ENCODE peak calls at places on chromosomes 4 and X, in five cellular contexts. G, P, H, D and E are unnamed samples. For H3K4me1, the result is how much of the 10 kb centered on the place peaks cover.

GRCh38 chrX:143854006-143854405 is 29.9 kb upstream of the UBE2NL start:
- DNase-seq in G (no peak), D (no peak), H (no peak), P (no peak), E (no peak)

GRCh38 chrX:155046129-155046810 is 19.6 kb downstream of the FUNDC2 start:
- DNase-seq in G (no peak), D (no peak), P (no peak), H (no peak), E (no peak)

GRCh38 chr4:20916106-20916505 is 215.8 kb downstream of the PACRGL start:
- DNase-seq in D (no peak), H (no peak), P (no peak), G (peak), E (no peak)

GRCh38 chrX:153443476-153444332 is 2.2 kb downstream of the TREX2 start:
- DNase-seq in G (no peak), D (no peak), H (no peak), P (no peak), E (no peak)

GRCh38 chr4:76803522-76803921 is 94.4 kb downstream of the SOWAHB start:
- DNase-seq in P (no peak), H (no peak), G (no peak), D (no peak), E (no peak)

GRCh38 chr4:86233090-86233489 is 126.8 kb downstream of the MAPK10 start:
- DNase-seq in G (no peak), D (no peak), P (no peak), H (no peak), E (no peak)

GRCh38 chrX:24498181-24498580 is 33.1 kb downstream of the PDK3 start:
- DNase-seq in D (no peak), P (peak), H (peak), G (peak), E (peak)

GRCh38 chr4:142719854-142720541 is 126.1 kb downstream of the INPP4B start:
- DNase-seq in G (no peak), D (no peak), H (no peak), P (no peak), E (no peak)

GRCh38 chr4:112726041-112726440 is 89.1 kb downstream of the LARP7 start:
- DNase-seq in D (no peak), G (no peak), P (no peak), H (no peak), E (no peak)

GRCh38 chr4:107034982-107035710 is 967 bp downstream of the DKK2 start:
- DNase-seq in H (peak), P (no peak), G (peak), D (no peak), E (no peak)

GRCh38 chr4:141571793-141572192 is 64.6 kb upstream of the IL15 start:
- DNase-seq in H (no peak), P (no peak), G (no peak), D (no peak), E (no peak)

GRCh38 chr4:176443646-176444409 is 124.1 kb downstream of the SPCS3 start:
- DNase-seq in P (no peak), G (no peak), H (no peak), D (no peak), E (no peak)

GRCh38 chr4:140254656-140255299 is 100.8 kb upstream of the MAML3 start:
- DNase-seq in D (no peak), P (no peak), G (no peak), H (no peak), E (no peak)

GRCh38 chrX:47297874-47298273 is 65.1 kb downstream of the USP11 start:
- DNase-seq in P (no peak), D (no peak), G (no peak), H (no peak), E (no peak)

GRCh38 chr4:25991296-25991695 is 77.3 kb downstream of the SMIM20 start:
- DNase-seq in D (no peak), H (no peak), G (no peak), P (no peak), E (peak)

GRCh38 chr4:172927096-172927495 is 241.5 kb upstream of the GALNT7 start:
- DNase-seq in P (no peak), H (no peak), D (no peak), G (peak), E (no peak)

GRCh38 chr4:15735531-15735930 is 32.7 kb downstream of the BST1 start:
- DNase-seq in D (no peak), H (no peak), P (no peak), G (no peak), E (no peak)

GRCh38 chr4:182738283-182739047 is 178.7 kb downstream of the DCTD start:
- DNase-seq in H (no peak), G (no peak), P (no peak), D (no peak), E (no peak)

DNA sequence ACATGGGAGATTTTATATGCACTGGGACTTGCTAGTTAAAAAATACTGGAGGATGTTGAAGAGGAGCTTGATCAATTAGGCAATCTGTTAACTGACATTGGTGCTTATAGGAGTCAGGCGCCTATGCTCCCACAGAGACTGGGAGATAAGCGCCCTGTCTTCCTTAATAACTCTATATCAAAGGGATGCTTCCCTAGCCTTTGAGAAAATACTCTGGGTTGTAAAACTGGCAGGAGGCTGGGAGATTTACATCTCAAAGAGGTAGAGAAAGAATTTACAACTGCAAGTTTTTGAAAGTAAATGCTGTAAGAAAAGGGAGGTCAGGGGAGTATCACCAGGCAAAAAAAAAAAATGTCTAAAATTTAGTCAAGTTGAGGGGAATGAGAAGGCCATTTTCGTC is 325.4 kb downstream of the PCDH10 start:
- DNase-seq in D (no peak), G (no peak), H (no peak), P (no peak), E (peak)
- H3K4me3 ChIP-seq in D (no peak), G (no peak), H (no peak), P (no peak), E (no peak)

GRCh38 chr4:8593268-8594096 is 917 bp downstream of the CPZ start:
- DNase-seq in P (no peak), D (no peak), H (no peak), G (no peak), E (no peak)
- H3K4me1 ChIP-seq in P (under half), D (under half), H (under half), G (under half), E (under half)

DNA sequence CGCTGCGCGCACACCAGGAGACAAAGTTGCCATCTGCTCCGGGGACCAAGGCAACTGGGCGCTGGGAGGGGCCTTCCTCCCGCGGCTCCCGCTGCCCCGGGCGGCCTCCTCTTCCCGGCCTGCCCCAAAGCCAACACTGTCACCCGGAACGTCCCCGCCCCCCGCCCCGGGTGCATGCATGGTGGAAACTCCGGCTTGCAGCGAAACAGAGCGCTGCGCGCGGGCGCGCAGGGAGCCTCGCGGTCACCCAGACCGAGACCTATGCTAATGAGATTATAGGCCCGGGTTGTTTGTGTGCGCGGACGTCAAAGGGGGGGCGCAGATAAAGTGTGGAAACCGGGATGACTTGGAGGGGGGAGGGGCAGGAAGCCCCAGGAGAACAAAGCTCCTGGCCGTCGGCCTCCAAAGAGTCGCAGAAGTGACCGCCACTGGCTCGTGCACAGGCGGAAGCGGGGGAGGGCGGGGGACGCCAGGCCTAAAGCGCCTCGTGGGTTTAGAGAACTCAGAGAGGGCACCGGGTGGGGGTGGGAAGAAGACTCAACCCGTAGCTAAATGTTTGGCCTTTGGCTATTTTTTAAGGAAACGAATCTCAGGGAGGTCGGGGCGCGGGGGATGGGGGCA is 88.8 kb downstream of the BCOR start:
- DNase-seq in P (no peak), D (peak), H (no peak), G (peak), E (no peak)
- H3K4me3 ChIP-seq in P (peak), D (peak), H (peak), G (peak), E (no peak)

DNA sequence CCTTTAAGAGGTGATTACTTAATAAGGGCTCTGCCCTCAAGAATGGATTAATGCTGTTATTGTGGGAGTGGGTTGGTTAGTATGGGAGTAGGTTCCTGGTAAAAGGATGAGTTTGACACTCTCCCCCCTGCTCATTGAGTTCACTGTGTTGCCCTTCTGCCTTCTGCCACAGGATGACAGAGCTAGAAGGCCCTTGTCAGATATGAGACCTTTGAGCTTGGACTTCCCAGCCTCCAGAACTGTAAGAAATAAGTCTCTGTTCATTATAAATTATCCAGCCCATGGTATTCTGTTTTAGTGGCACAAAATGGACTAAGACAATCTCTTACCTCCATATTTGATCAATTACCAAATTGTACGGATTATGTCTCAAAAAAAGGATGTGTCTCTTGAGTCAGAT is 114.3 kb upstream of the NAP1L5 start:
- DNase-seq in P (no peak), D (no peak), G (no peak), H (no peak), E (no peak)
- H3K4me1 ChIP-seq in P (under half), D (half or more), G (half or more), H (under half), E (under half)

GRCh38 chr4:626201-627091 is 1.1 kb downstream of the PDE6B start:
- DNase-seq in H (no peak), G (no peak), D (no peak), P (no peak), E (no peak)
- H3K4me3 ChIP-seq in H (no peak), G (no peak), D (no peak), P (no peak), E (no peak)

GRCh38 chr4:80185787-80186548 is 11.3 kb upstream of the PRDM8 start:
- DNase-seq in H (no peak), P (no peak), G (no peak), D (no peak), E (no peak)

GRCh38 chr4:80182237-80182866 is 15.0 kb upstream of the PRDM8 start:
- DNase-seq in D (no peak), P (no peak), G (no peak), H (no peak), E (no peak)

GRCh38 chr4:80183196-80184052 is 13.9 kb upstream of the PRDM8 start:
- DNase-seq in G (peak), D (no peak), H (no peak), P (no peak), E (peak)

GRCh38 chr4:80184791-80185756 is 12.2 kb upstream of the PRDM8 start:
- DNase-seq in H (no peak), D (no peak), P (no peak), G (peak), E (no peak)

DNA sequence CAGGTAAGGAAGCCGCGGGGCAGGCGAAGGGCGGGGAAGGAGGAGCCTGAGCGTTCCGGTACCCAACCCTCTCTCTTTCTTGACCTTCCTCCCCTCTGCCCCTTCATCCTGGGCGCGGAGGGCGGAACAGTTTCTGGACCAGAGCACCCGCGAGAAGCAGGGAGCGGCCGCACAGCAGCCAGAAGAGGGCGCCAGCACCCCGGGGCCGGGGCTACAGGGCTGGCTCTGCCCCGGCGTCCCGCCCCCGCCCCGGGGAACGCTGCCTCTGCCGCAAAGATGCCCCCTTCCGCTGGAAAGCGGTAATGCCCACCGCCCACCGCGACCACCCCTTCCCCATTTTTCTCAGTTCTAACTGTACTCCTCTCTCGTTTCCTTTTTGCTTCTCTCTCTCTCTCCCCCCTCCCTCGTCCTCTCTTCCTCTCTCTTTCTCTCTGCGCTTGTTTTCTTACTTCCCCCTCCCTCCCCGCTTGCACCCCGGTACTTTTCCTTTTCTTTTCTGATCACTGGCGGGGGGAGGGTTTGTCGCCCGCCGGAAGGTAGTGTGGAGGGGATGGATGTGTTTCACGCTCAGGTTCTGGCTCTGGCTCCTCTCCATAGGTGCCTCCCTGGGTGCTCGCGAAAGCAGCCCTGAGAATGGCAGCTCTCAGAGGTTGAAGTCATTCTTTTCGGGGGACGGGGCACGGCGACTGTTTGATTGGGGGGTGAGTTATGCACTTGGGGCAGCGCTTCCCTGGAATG is 13.1 kb upstream of the PRDM8 start:
- DNase-seq in D (peak), G (peak), H (peak), P (peak), E (peak)
- H3K4me1 ChIP-seq in D (under half), G (under half), H (under half), P (under half), E (under half)

DNA sequence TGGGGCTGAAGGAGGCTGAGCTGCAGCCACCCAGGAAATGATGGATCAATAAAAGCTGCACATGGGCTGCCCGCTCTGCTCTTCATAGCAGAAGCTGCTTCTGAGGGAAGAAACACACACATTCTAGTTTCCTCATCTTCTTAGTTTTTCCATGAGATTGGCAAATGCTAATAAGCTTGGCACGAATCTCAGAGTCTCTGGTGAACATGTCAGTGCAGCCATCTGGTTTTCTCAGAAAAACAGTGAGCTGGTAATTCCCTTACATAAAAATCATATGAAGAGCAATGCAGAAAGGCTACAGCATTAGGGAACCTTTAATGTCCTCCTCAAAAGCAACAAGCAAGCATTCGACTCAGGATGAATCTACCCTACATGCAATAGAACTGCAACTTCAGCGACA is 69.9 kb downstream of the GATB start:
- DNase-seq in P (no peak), G (no peak), D (no peak), H (no peak), E (no peak)
- H3K4me3 ChIP-seq in P (no peak), G (no peak), D (no peak), H (no peak), E (no peak)